ENCODE peak calls at places on chromosomes 3 and 15, in seven cellular contexts. F is lower lobe of right lung, X is H9, S is transverse colon, K is ovary, Y is spleen, J is uterus. V is an unnamed sample.
A peak's percentile ranks its signal among the peaks of the same experiment; 100 is the strongest.

GRCh38 chr3:167709690-167710089 is 25.0 kb downstream of the PDCD10 start:
- DNase-seq in X (no peak), Y (no peak), F (no peak), J (no peak), S (no peak), K (no peak), V (no peak)

GRCh38 chr3:71358243-71358642 is 225.3 kb downstream of the FOXP1 start:
- DNase-seq in F (no peak), J (no peak), X (no peak), K (no peak), Y (no peak), S (no peak), V (no peak)

GRCh38 chr15:80747317-80748053 is 31.7 kb upstream of the CEMIP start:
- DNase-seq in X (peak; percentile 34), K (no peak), S (no peak), Y (no peak), J (no peak), F (no peak), V (no peak)

GRCh38 chr3:157220211-157220610 is 60.3 kb upstream of the CCNL1 start:
- DNase-seq in X (no peak), Y (no peak), K (no peak), F (no peak), S (no peak), J (no peak), V (no peak)

GRCh38 chr15:72135719-72136118 is 17.5 kb downstream of the SENP8 start:
- DNase-seq in J (no peak), Y (no peak), F (no peak), X (no peak), S (no peak), K (no peak), V (no peak)

GRCh38 chr3:80232760-80233159 is 465.0 kb upstream of the ROBO1 start:
- DNase-seq in Y (no peak), S (no peak), K (no peak), J (no peak), X (no peak), F (no peak), V (no peak)

GRCh38 chr15:33670567-33670966 is 297.7 kb upstream of the CHRM5 start:
- DNase-seq in X (no peak), Y (no peak), J (no peak), K (no peak), F (no peak), S (no peak), V (no peak)

GRCh38 chr15:79282371-79283251 is at the start of gene ANKRD34C:
- DNase-seq in Y (no peak), S (no peak), J (no peak), F (no peak), K (no peak), X (peak; percentile 50), V (no peak)

GRCh38 chr3:150733936-150734794 is 28.8 kb downstream of the SIAH2 start:
- DNase-seq in X (no peak), S (no peak), Y (no peak), J (no peak), F (no peak), K (no peak), V (no peak)

GRCh38 chr3:42014949-42015533 is 53.1 kb upstream of the ULK4 start:
- DNase-seq in Y (peak; percentile 87), K (peak; percentile 44), S (peak; percentile 55), X (no peak), J (peak; percentile 37), F (peak; percentile 57), V (peak; percentile 53)

GRCh38 chr3:154992655-154993054 is 87.5 kb upstream of the MME start:
- DNase-seq in F (no peak), J (no peak), K (no peak), X (no peak), S (no peak), Y (no peak), V (no peak)

GRCh38 chr15:101020451-101020850 is 101.3 kb downstream of the LRRK1 start:
- DNase-seq in K (no peak), Y (no peak), S (peak; percentile 0), X (peak; percentile 2), J (no peak), F (no peak), V (no peak)

GRCh38 chr15:89776274-89777072 is at the start of gene MESP2:
- DNase-seq in Y (peak; percentile 94), S (peak; percentile 88), X (peak; percentile 94), K (peak; percentile 85), J (peak; percentile 86), F (peak; percentile 89), V (peak; percentile 84)

GRCh38 chr3:174862666-174863065 is 3.5 kb downstream of the NAALADL2 start:
- DNase-seq in S (no peak), K (no peak), F (no peak), X (no peak), Y (no peak), J (no peak), V (no peak)

GRCh38 chr3:18127181-18127863 is 297.8 kb downstream of the SATB1 start:
- DNase-seq in X (no peak), Y (no peak), K (no peak), F (no peak), J (no peak), S (no peak), V (no peak)

GRCh38 chr3:103991461-103992115 is 1375.1 kb upstream of the ALCAM start:
- DNase-seq in Y (no peak), F (no peak), J (no peak), K (no peak), S (no peak), X (peak; percentile 44), V (no peak)

GRCh38 chr15:29596266-29596665 is 226.0 kb downstream of the TJP1 start:
- DNase-seq in K (no peak), S (no peak), F (no peak), Y (no peak), X (no peak), J (no peak), V (no peak)

GRCh38 chr15:38528279-38528678 is 36.3 kb downstream of the RASGRP1 start:
- DNase-seq in K (no peak), X (no peak), S (no peak), F (no peak), Y (no peak), J (no peak), V (no peak)

GRCh38 chr15:32855942-32856341 is 138.1 kb downstream of the GREM1 start:
- DNase-seq in S (no peak), X (peak; percentile 59), J (no peak), F (no peak), K (no peak), Y (no peak), V (no peak)

GRCh38 chr3:188673509-188674239 is 498.1 kb upstream of the TPRG1 start:
- DNase-seq in X (no peak), Y (no peak), K (no peak), F (no peak), S (no peak), J (no peak), V (no peak)

GRCh38 chr15:76108021-76108723 is 48.4 kb downstream of the TMEM266 start:
- DNase-seq in K (no peak), Y (no peak), F (no peak), J (no peak), S (no peak), X (no peak), V (no peak)

GRCh38 chr3:122533931-122534334 is 19.2 kb upstream of the KPNA1 start:
- DNase-seq in K (no peak), F (no peak), X (no peak), J (no peak), Y (no peak), S (no peak), V (no peak)

GRCh38 chr3:162492446-162493081 is 996.0 kb downstream of the OTOL1 start:
- DNase-seq in J (no peak), Y (no peak), X (no peak), K (no peak), F (no peak), S (no peak), V (no peak)

GRCh38 chr3:162491957-162492356 is 995.3 kb downstream of the OTOL1 start:
- DNase-seq in Y (no peak), X (no peak), S (no peak), J (no peak), F (no peak), K (no peak), V (no peak)

GRCh38 chr3:162487138-162487537 is 990.5 kb downstream of the OTOL1 start:
- DNase-seq in Y (no peak), S (no peak), J (no peak), F (no peak), K (no peak), X (no peak), V (no peak)

GRCh38 chr3:162489853-162490252 is 993.2 kb downstream of the OTOL1 start:
- DNase-seq in K (no peak), X (no peak), Y (no peak), S (no peak), F (no peak), J (no peak), V (no peak)
- TF ChIP-seq CTCF in K (no peak), X (peak; percentile 49), Y (no peak), S (no peak), F (no peak), J (no peak), V (no peak)

DNA sequence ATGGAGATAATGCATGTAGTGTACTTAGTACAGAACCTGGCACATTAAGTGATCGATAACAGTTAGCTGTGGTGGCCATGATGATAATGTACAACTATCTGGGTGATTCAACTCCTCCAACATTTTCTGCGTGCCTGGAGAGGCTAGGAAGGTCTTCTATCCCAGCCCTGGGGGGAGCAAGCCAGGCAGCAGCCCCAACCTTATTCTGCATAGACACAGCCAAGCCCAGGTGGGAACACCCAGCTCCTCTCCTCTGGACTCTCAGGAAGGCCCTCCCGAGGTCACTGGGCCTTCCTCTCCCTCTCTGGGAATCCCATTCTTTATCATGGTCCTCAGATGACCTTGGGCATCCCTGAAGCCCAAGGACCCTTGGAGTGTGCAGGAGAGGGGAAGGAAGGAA is 5.1 kb upstream of the TLE3 start:
- DNase-seq in J (no peak), K (no peak), X (no peak), S (no peak), F (no peak), Y (no peak), V (peak; percentile 56)
- H3K4me1 ChIP-seq in J (peaks cover 9% of the 10 kb centered on the region), K (peaks cover 16% of the 10 kb centered on the region), X (no peaks in the 10 kb centered on the region), S (peaks cover 12% of the 10 kb centered on the region), F (peaks cover 37% of the 10 kb centered on the region), Y (peaks cover 21% of the 10 kb centered on the region), V (peaks cover 35% of the 10 kb centered on the region)

GRCh38 chr3:48301020-48301813 is 32.2 kb downstream of the SPINK8 start:
- DNase-seq in X (peak; percentile 91), S (peak; percentile 95), K (peak; percentile 93), J (peak; percentile 92), Y (peak; percentile 99), F (peak; percentile 96), V (peak; percentile 95)
- TF ChIP-seq CTCF in X (no peak), S (peak; percentile 23), K (no peak), J (no peak), Y (no peak), F (no peak), V (no peak)

GRCh38 chr3:7646851-7647250 is 785.9 kb downstream of the GRM7 start:
- DNase-seq in F (no peak), S (no peak), J (no peak), Y (no peak), K (no peak), X (no peak), V (no peak)

GRCh38 chr3:7650466-7650865 is 789.6 kb downstream of the GRM7 start:
- DNase-seq in X (no peak), K (no peak), J (no peak), F (no peak), S (no peak), Y (no peak), V (no peak)

DNA sequence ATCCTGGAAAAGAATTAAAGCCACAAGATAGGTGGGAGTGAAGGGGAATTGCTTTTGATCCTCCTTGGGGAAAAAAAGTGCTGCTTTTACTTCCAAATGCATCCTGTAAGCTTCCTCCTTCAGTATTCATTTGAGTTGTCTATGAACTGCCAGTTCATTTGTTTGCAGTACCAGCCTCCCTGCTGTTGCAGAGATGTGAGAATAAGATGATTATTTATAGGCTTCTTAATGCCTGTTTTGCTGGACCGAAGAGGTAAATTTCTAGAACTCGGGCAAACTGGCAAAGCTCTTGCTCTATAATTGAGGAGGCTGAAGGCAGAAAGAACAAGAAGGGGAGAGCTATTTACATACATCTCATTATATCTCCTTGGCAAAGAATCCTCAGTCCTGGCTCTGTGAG is 790.3 kb downstream of the GRM7 start:
- DNase-seq in Y (no peak), S (no peak), J (no peak), X (no peak), K (no peak), F (no peak), V (no peak)
- H3K4me1 ChIP-seq in Y (no peaks in the 10 kb centered on the region), S (no peaks in the 10 kb centered on the region), J (no peaks in the 10 kb centered on the region), X (no peaks in the 10 kb centered on the region), K (no peaks in the 10 kb centered on the region), F (no peaks in the 10 kb centered on the region), V (peaks cover 3% of the 10 kb centered on the region)